ENCODE peak calls at places on chromosomes 6 and 20, in six cellular contexts. E is spleen, L is mucosa of descending colon, D is heart left ventricle, K is ovary, T is uterus. F is an unnamed sample.

GRCh38 chr6:48817714-48818113 is 645.3 kb downstream of the MMUT start:
- DNase-seq in E (no peak), D (no peak), L (no peak), T (no peak), K (no peak), F (no peak)

GRCh38 chr6:105258816-105259215 is 79.0 kb upstream of the POPDC3 start:
- DNase-seq in K (no peak), D (no peak), L (no peak), T (no peak), E (no peak), F (no peak)

GRCh38 chr20:16951876-16952275 is 203.7 kb downstream of the OTOR start:
- DNase-seq in K (no peak), E (no peak), L (no peak), D (no peak), T (no peak), F (no peak)

GRCh38 chr20:3115190-3116107 is 30.9 kb upstream of the AVP start:
- DNase-seq in E (no peak), D (no peak), T (peak), L (no peak), K (no peak), F (peak)

GRCh38 chr6:3305831-3306230 is 47.1 kb downstream of the PSMG4 start:
- DNase-seq in T (no peak), L (no peak), K (no peak), E (peak), D (no peak), F (no peak)

GRCh38 chr6:75296811-75297779 is 12.5 kb upstream of the TMEM30A start:
- DNase-seq in E (no peak), T (no peak), L (no peak), D (no peak), K (no peak), F (no peak)

GRCh38 chr20:48002517-48002970 is 217.3 kb upstream of the SULF2 start:
- DNase-seq in T (no peak), L (no peak), D (no peak), K (no peak), E (no peak), F (no peak)

GRCh38 chr6:137763861-137764260 is 103.2 kb upstream of the TNFAIP3 start:
- DNase-seq in T (no peak), L (no peak), E (no peak), D (no peak), K (no peak), F (no peak)

GRCh38 chr6:107116328-107116892 is 1.1 kb upstream of the BEND3 start:
- DNase-seq in L (peak), D (no peak), K (no peak), E (no peak), T (no peak), F (peak)

GRCh38 chr20:5786930-5787826 is 37.0 kb downstream of the SHLD1 start:
- DNase-seq in L (no peak), K (peak), E (no peak), T (no peak), D (no peak), F (peak)

GRCh38 chr6:3151705-3152104 is 5.6 kb downstream of the TUBB2A start:
- DNase-seq in D (no peak), L (no peak), T (no peak), K (no peak), E (no peak), F (no peak)

GRCh38 chr6:138468320-138469015 is 30.8 kb downstream of the NHSL1 start:
- DNase-seq in T (no peak), D (no peak), K (no peak), E (no peak), L (no peak), F (no peak)

GRCh38 chr6:77038801-77039200 is 424.5 kb downstream of the HTR1B start:
- DNase-seq in K (no peak), L (no peak), E (no peak), D (no peak), T (no peak), F (no peak)

GRCh38 chr6:85449388-85449817 is 480 bp upstream of the NT5E start:
- DNase-seq in L (peak), T (peak), E (peak), K (peak), D (no peak), F (peak)

GRCh38 chr20:32448306-32449056 is 90.3 kb downstream of the ASXL1 start:
- DNase-seq in L (peak), E (no peak), D (peak), K (peak), T (peak), F (no peak)

GRCh38 chr6:37861452-37861851 is 41.9 kb downstream of the ZFAND3 start:
- DNase-seq in D (no peak), E (no peak), L (no peak), K (no peak), T (no peak), F (no peak)

GRCh38 chr6:137494967-137495595 is 887 bp upstream of the OLIG3 start:
- DNase-seq in L (no peak), D (peak), T (no peak), K (no peak), E (no peak), F (no peak)

GRCh38 chr6:11596640-11597237 is 59.2 kb downstream of the TMEM170B start:
- DNase-seq in L (no peak), T (no peak), E (no peak), D (no peak), K (no peak), F (no peak)

GRCh38 chr6:110398778-110399177 is 16.6 kb downstream of the DDO start:
- DNase-seq in T (no peak), E (no peak), D (no peak), K (no peak), L (no peak), F (no peak)

GRCh38 chr6:159982726-159983506 is 14.0 kb downstream of the IGF2R start:
- DNase-seq in D (no peak), E (peak), K (no peak), T (no peak), L (no peak), F (no peak)

GRCh38 chr6:3801960-3802359 is 47.2 kb upstream of the FAM50B start:
- DNase-seq in D (no peak), T (no peak), E (no peak), K (no peak), L (no peak), F (no peak)

GRCh38 chr6:77034161-77034560 is 429.1 kb downstream of the HTR1B start:
- DNase-seq in D (no peak), L (no peak), K (no peak), E (no peak), T (no peak), F (no peak)

GRCh38 chr20:7589164-7589563 is 351.1 kb downstream of the HAO1 start:
- DNase-seq in E (no peak), D (no peak), L (no peak), T (no peak), K (no peak), F (no peak)

GRCh38 chr20:17617212-17617867 is 47.5 kb downstream of the DSTN start:
- DNase-seq in D (peak), T (peak), K (peak), L (no peak), E (peak), F (peak)

GRCh38 chr20:57281900-57282299 is 15.5 kb upstream of the BMP7 start:
- DNase-seq in K (no peak), L (no peak), T (no peak), D (no peak), E (no peak), F (no peak)

GRCh38 chr6:119220452-119220851 is 129.1 kb downstream of the MAN1A1 start:
- DNase-seq in T (no peak), D (no peak), K (no peak), L (no peak), E (no peak), F (no peak)

GRCh38 chr6:90146024-90146423 is 150.6 kb downstream of the BACH2 start:
- DNase-seq in D (no peak), L (no peak), K (no peak), T (no peak), E (no peak), F (no peak)

GRCh38 chr20:20457392-20458126 is 89.7 kb downstream of the INSM1 start:
- DNase-seq in E (no peak), K (no peak), L (no peak), D (no peak), T (no peak), F (peak)

GRCh38 chr6:168641455-168641854 is 200.5 kb downstream of the SMOC2 start:
- DNase-seq in T (no peak), K (no peak), L (no peak), E (no peak), D (no peak), F (peak)

GRCh38 chr6:12941422-12941821 is 224.9 kb downstream of the PHACTR1 start:
- DNase-seq in D (no peak), T (no peak), K (no peak), E (no peak), L (no peak), F (no peak)

GRCh38 chr6:157283900-157284737 is 39.2 kb downstream of the TMEM242 start:
- DNase-seq in K (no peak), L (no peak), D (no peak), T (no peak), E (peak), F (no peak)

GRCh38 chr20:19897891-19898290 is 119.3 kb upstream of the NAA20 start:
- DNase-seq in T (no peak), D (no peak), L (no peak), K (no peak), E (no peak), F (no peak)

GRCh38 chr6:37826188-37826587 is 6.7 kb downstream of the ZFAND3 start:
- DNase-seq in T (no peak), E (no peak), L (no peak), D (no peak), K (no peak), F (no peak)

GRCh38 chr20:35821807-35822242 is 50.0 kb downstream of the PHF20 start:
- DNase-seq in D (no peak), E (no peak), K (no peak), T (no peak), L (no peak), F (no peak)

GRCh38 chr6:111874030-111874425 is 776 bp upstream of the FYN start:
- DNase-seq in L (no peak), T (no peak), D (no peak), K (peak), E (no peak), F (peak)

GRCh38 chr20:44910690-44911262 is 916 bp downstream of the PABPC1L start:
- DNase-seq in T (no peak), D (no peak), E (no peak), L (no peak), K (no peak), F (no peak)

GRCh38 chr20:53492212-53492611 is 101.4 kb downstream of the ZNF217 start:
- DNase-seq in D (no peak), E (no peak), K (no peak), L (no peak), T (no peak), F (no peak)

GRCh38 chr6:35087361-35088280 is 53.5 kb downstream of the TCP11 start:
- DNase-seq in E (peak), T (peak), L (peak), D (no peak), K (no peak), F (no peak)

GRCh38 chr20:54431545-54431944 is 43.8 kb upstream of the DOK5 start:
- DNase-seq in K (no peak), T (no peak), D (no peak), L (no peak), E (no peak), F (no peak)

GRCh38 chr6:147870745-147871144 is 362.3 kb downstream of the SAMD5 start:
- DNase-seq in D (no peak), K (no peak), L (no peak), T (no peak), E (no peak), F (no peak)

GRCh38 chr6:147867827-147868226 is 359.3 kb downstream of the SAMD5 start:
- DNase-seq in L (no peak), T (no peak), K (no peak), E (no peak), D (no peak), F (no peak)

GRCh38 chr6:147869223-147869600 is 360.7 kb downstream of the SAMD5 start:
- DNase-seq in K (no peak), D (no peak), T (no peak), L (no peak), E (no peak), F (no peak)

GRCh38 chr6:147869869-147870268 is 361.4 kb downstream of the SAMD5 start:
- DNase-seq in E (no peak), L (no peak), D (no peak), T (no peak), K (no peak), F (no peak)

GRCh38 chr6:147868493-147869222 is 360.2 kb downstream of the SAMD5 start:
- DNase-seq in D (no peak), L (no peak), E (no peak), K (no peak), T (no peak), F (no peak)
- H3K4me3 ChIP-seq in D (no peak), L (no peak), E (no peak), K (no peak), T (no peak), F (no peak)

GRCh38 chr20:10667560-10668167 is 6.1 kb downstream of the JAG1 start:
- DNase-seq in E (no peak), D (no peak), T (no peak), L (no peak), K (no peak), F (peak)
- TF ChIP-seq CTCF in E (no peak), D (no peak), T (no peak), L (no peak), K (no peak), F (peak)

GRCh38 chr20:63331741-63332400 is 29.3 kb downstream of the CHRNA4 start:
- DNase-seq in K (no peak), T (no peak), D (peak), L (no peak), E (peak), F (no peak)
- H3K4me3 ChIP-seq in K (no peak), T (no peak), D (no peak), L (no peak), E (no peak), F (no peak)

DNA sequence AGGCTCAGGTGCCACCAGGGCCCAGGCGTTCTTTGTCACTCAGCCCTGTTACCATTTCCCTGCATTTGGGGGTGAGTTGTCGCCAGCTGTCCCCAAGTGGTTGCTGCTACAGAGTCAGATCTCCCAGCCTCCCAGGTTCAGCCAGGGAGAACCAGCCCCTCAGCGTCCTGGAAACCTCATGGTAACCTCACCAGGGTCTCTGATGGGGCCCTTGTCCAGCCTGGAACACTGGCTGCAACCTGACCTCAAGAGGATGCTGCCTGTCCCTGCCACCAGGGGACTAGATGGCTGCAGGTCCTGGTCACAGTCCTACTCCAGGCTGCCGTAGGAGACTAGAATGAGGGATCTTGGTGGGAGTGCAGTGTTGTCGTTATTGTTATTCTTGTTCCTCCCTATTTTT is 228.3 kb upstream of the PDE10A start:
- DNase-seq in K (peak), D (no peak), L (no peak), T (no peak), E (no peak), F (no peak)
- TF ChIP-seq CTCF in K (no peak), D (no peak), L (no peak), T (no peak), E (no peak), F (no peak)

GRCh38 chr20:41139227-41140093 is 2.1 kb downstream of the PLCG1 start:
- DNase-seq in L (no peak), D (no peak), T (no peak), K (no peak), E (no peak), F (no peak)
- H3K4me3 ChIP-seq in L (no peak), D (peak), T (peak), K (peak), E (peak), F (no peak)

GRCh38 chr6:63872233-63872632 is 236.6 kb downstream of the PHF3 start:
- DNase-seq in D (no peak), K (no peak), E (no peak), L (no peak), T (no peak), F (no peak)
- TF ChIP-seq CTCF in D (no peak), K (no peak), E (no peak), L (no peak), T (no peak), F (no peak)

DNA sequence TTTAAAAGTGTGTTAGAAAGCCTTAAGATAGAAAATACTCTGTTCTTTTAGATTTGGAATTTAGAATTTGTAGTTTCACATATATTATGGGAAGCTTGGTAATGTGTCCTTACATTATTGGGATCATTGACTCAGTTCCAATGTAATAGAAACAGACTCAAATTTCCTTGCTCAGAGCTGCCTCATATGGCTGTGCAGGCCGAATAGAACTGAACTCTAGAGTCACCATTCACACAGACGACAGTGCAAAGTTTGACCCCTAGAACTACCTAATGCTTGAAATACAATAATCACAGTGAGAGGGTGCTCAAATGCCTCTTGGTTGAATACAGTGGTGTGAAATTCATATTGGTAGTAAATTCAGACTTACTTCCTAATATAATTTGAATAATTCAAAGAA is 482.7 kb upstream of the CITED2 start:
- DNase-seq in K (no peak), E (no peak), D (no peak), L (no peak), T (no peak), F (no peak)
- H3K4me3 ChIP-seq in K (no peak), E (no peak), D (no peak), L (no peak), T (no peak), F (no peak)

F was measured in thyroid gland.